ENCODE peak calls at places on chromosomes 5 and 9, in six cellular contexts. Q is mesenteric fat pad; S is Kasumi-1; W is stimulated activated CD8-positive, alpha-beta memory T cell treated with anti-CD3 and anti-CD28 coated beads, Interleukin-7, amount 100 ng/mL, for 1 hour; I is lower lobe of right lung; U is stimulated activated naive CD8-positive, alpha-beta T cell treated with anti-CD3 and anti-CD28 coated beads, Interleukin-15, Interleukin-2, amounts not matched to agents 100 U/mL and 50 U/mL, for 24 hours. E is an unnamed sample.

GRCh38 chr9:108535526-108535925 is 320.3 kb downstream of the ACTL7B start:
- DNase-seq in W (no peak), U (no peak), Q (no peak), I (no peak), S (peak), E (no peak)

GRCh38 chr5:110072646-110073045 is 382.9 kb downstream of the MAN2A1 start:
- DNase-seq in W (no peak), Q (no peak), S (no peak), U (no peak), I (no peak), E (no peak)

GRCh38 chr9:90032296-90033029 is 427.7 kb downstream of the GADD45G start:
- DNase-seq in U (no peak), Q (peak), W (no peak), S (no peak), I (no peak), E (peak)

GRCh38 chr9:13993482-13994267 is 320.3 kb downstream of the NFIB start:
- DNase-seq in I (no peak), S (no peak), Q (no peak), U (no peak), W (no peak), E (no peak)

GRCh38 chr5:1294839-1295649 is at the start of gene TERT:
- DNase-seq in I (peak), U (peak), S (peak), W (peak), Q (peak), E (peak)

GRCh38 chr5:122077451-122078115 is 476 bp downstream of the LOX start:
- DNase-seq in Q (no peak), I (no peak), S (no peak), W (no peak), U (peak), E (peak)

GRCh38 chr5:85049020-85049419 is 664.3 kb upstream of the EDIL3 start:
- DNase-seq in Q (no peak), U (no peak), S (peak), I (no peak), W (no peak), E (no peak)

GRCh38 chr5:107997338-107997979 is 326.7 kb upstream of the EFNA5 start:
- DNase-seq in W (no peak), I (no peak), U (no peak), S (no peak), Q (no peak), E (no peak)

GRCh38 chr9:122261469-122261881 is 3.2 kb downstream of the RBM18 start:
- DNase-seq in S (peak), U (no peak), W (no peak), Q (no peak), I (peak), E (no peak)

GRCh38 chr5:151673421-151673820 is 13.3 kb downstream of the SPARC start:
- DNase-seq in S (no peak), W (no peak), Q (no peak), U (no peak), I (no peak), E (no peak)

GRCh38 chr9:127943746-127944145 is 6.1 kb upstream of the DPM2 start:
- DNase-seq in I (peak), Q (peak), U (peak), S (peak), W (peak), E (peak)

GRCh38 chr9:133540336-133541025 is 6.0 kb downstream of the ADAMTSL2 start:
- DNase-seq in I (no peak), S (peak), W (no peak), U (no peak), Q (no peak), E (no peak)

GRCh38 chr9:34334337-34334824 is 5.0 kb downstream of the NUDT2 start:
- DNase-seq in W (no peak), Q (no peak), I (no peak), S (no peak), U (no peak), E (no peak)

GRCh38 chr9:131651160-131651559 is 88.7 kb downstream of the RAPGEF1 start:
- DNase-seq in U (no peak), S (no peak), W (no peak), I (no peak), Q (no peak), E (no peak)

GRCh38 chr9:108040783-108041182 is 551.2 kb upstream of the KLF4 start:
- DNase-seq in W (no peak), S (no peak), Q (no peak), I (no peak), U (no peak), E (no peak)

GRCh38 chr5:170254056-170254455 is 21.3 kb downstream of the C5orf58 start:
- DNase-seq in S (no peak), Q (no peak), U (no peak), W (no peak), I (no peak), E (no peak)

GRCh38 chr5:139640432-139641115 is 7.6 kb upstream of the CXXC5 start:
- DNase-seq in I (no peak), S (no peak), W (no peak), Q (peak), U (peak), E (peak)

GRCh38 chr5:61342066-61342465 is 10.0 kb downstream of the ZSWIM6 start:
- DNase-seq in S (no peak), Q (no peak), I (no peak), W (no peak), U (peak), E (no peak)

GRCh38 chr5:172459396-172460165 is 5.3 kb upstream of the SH3PXD2B start:
- DNase-seq in S (no peak), I (no peak), Q (peak), U (no peak), W (no peak), E (peak)

GRCh38 chr9:32264171-32264862 is 120.1 kb upstream of the ACO1 start:
- DNase-seq in Q (no peak), S (no peak), I (no peak), U (no peak), W (no peak), E (no peak)

GRCh38 chr9:104775574-104775936 is 11.6 kb downstream of the NIPSNAP3B start:
- DNase-seq in I (no peak), S (no peak), U (no peak), Q (no peak), W (no peak), E (no peak)

GRCh38 chr9:1429328-1429727 is 379.2 kb downstream of the DMRT2 start:
- DNase-seq in I (no peak), S (no peak), W (no peak), Q (no peak), U (no peak), E (no peak)

GRCh38 chr5:74829413-74829812 is 36.8 kb downstream of the FAM169A start:
- DNase-seq in S (no peak), W (no peak), U (no peak), Q (no peak), I (no peak), E (no peak)

GRCh38 chr9:97425336-97425991 is 13.6 kb downstream of the TDRD7 start:
- DNase-seq in Q (no peak), U (no peak), S (no peak), W (no peak), I (no peak), E (no peak)

E was measured in retina.